ENCODE peak calls at places on chromosome 16, in ten cellular contexts. Z, V, P, T, B, L, N, C, I and M are unnamed samples.
A peak's percentile ranks its signal among the peaks of the same experiment; 100 is the strongest.

GRCh38 chr16:2468142-2468724 is 2.9 kb upstream of the NTN3 start:
- DNase-seq in Z (no peak), V (no peak), P (no peak), T (peak; percentile 14), B (no peak), L (no peak), N (no peak), C (no peak), I (no peak), M (peak; percentile 56)

GRCh38 chr16:4772351-4772750 is 5.4 kb upstream of the ZNF500 start:
- DNase-seq in Z (no peak), V (no peak), P (no peak), T (no peak), B (no peak), L (no peak), N (no peak), C (no peak), I (no peak), M (no peak)

GRCh38 chr16:3503513-3503912 is 2.7 kb downstream of the CLUAP1 start:
- DNase-seq in Z (no peak), V (no peak), P (no peak), T (no peak), B (no peak), L (no peak), N (no peak), C (peak; percentile 37), I (no peak), M (no peak)

GRCh38 chr16:84513111-84514065 is 8.9 kb upstream of the MEAK7 start:
- DNase-seq in Z (no peak), V (no peak), P (no peak), T (no peak), B (no peak), L (no peak), N (no peak), C (peak; percentile 11), I (no peak), M (no peak)

GRCh38 chr16:88988980-88989791 is 12.2 kb upstream of the CBFA2T3 start:
- DNase-seq in Z (no peak), V (no peak), P (no peak), T (no peak), B (no peak), L (no peak), N (no peak), C (no peak), I (no peak), M (no peak)

GRCh38 chr16:25257504-25257955 is at the start of gene ZKSCAN2:
- DNase-seq in Z (peak; percentile 92), V (peak; percentile 94), P (peak; percentile 93), T (peak; percentile 81), B (peak; percentile 95), L (no peak), N (peak; percentile 95), C (peak; percentile 95), I (peak; percentile 77), M (peak; percentile 91)

GRCh38 chr16:25256821-25257503 is 683 bp downstream of the ZKSCAN2 start:
- DNase-seq in Z (no peak), V (peak; percentile 39), P (no peak), T (no peak), B (peak; percentile 10), L (no peak), N (no peak), C (no peak), I (no peak), M (peak; percentile 8)

GRCh38 chr16:35391328-35391727 is 1931.9 kb downstream of the TP53TG3F start:
- DNase-seq in Z (no peak), V (peak; percentile 19), P (no peak), T (peak; percentile 2), B (no peak), L (no peak), N (no peak), C (no peak), I (peak; percentile 6), M (peak; percentile 64)

GRCh38 chr16:89633064-89633631 is 19.7 kb downstream of the DPEP1 start:
- DNase-seq in Z (peak; percentile 30), V (no peak), P (no peak), T (no peak), B (peak; percentile 40), L (no peak), N (no peak), C (no peak), I (peak; percentile 21), M (no peak)

GRCh38 chr16:66618588-66618987 is 14.1 kb downstream of the CMTM3 start:
- DNase-seq in Z (no peak), V (no peak), P (no peak), T (peak; percentile 71), B (no peak), L (no peak), N (no peak), C (no peak), I (peak; percentile 70), M (no peak)

GRCh38 chr16:75238853-75239371 is 12.5 kb downstream of the BCAR1 start:
- DNase-seq in Z (no peak), V (no peak), P (no peak), T (no peak), B (no peak), L (no peak), N (no peak), C (no peak), I (no peak), M (no peak)

GRCh38 chr16:70685938-70686375 is at the start of gene MTSS2:
- DNase-seq in Z (peak; percentile 83), V (peak; percentile 93), P (peak; percentile 93), T (peak; percentile 89), B (peak; percentile 77), L (no peak), N (no peak), C (peak; percentile 96), I (peak; percentile 35), M (peak; percentile 92)

DNA sequence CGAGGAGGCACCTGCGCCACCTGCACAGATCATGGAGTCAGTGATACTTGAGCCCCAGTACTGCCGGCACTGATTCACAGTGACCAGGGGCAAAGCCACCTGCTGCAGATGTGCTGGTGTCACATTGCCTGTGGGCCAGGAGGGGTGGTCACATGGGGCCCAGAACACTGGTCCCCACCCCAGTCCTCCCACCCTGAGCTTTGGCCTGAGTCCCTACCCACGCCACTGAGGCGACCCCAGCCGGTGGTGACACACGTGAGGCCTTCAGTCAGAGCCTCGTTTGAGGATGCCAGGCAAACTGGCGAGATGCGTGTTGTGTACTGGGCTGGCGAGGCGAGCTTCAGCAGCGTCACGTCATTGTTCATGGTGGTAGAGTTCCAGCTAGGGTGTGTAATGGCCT is 1.5 kb downstream of the CTRL start:
- DNase-seq in Z (no peak), V (no peak), P (no peak), T (no peak), B (no peak), L (no peak), N (no peak), C (peak; percentile 61), I (no peak), M (no peak)
- TF ChIP-seq POLR2A in Z (no peak), V (no peak), P (no peak), T (no peak), B (no peak), L (no peak), N (no peak), C (no peak), I (no peak), M (no peak)

GRCh38 chr16:53884748-53885147 is 180.8 kb downstream of the FTO start:
- DNase-seq in Z (no peak), V (no peak), P (no peak), T (no peak), B (no peak), L (no peak), N (no peak), C (no peak), I (no peak), M (no peak)

GRCh38 chr16:53878216-53878615 is 174.3 kb downstream of the FTO start:
- DNase-seq in Z (no peak), V (no peak), P (no peak), T (peak; percentile 49), B (no peak), L (no peak), N (no peak), C (no peak), I (no peak), M (no peak)

GRCh38 chr16:53876811-53877210 is 172.9 kb downstream of the FTO start:
- DNase-seq in Z (no peak), V (no peak), P (no peak), T (no peak), B (no peak), L (no peak), N (no peak), C (no peak), I (no peak), M (no peak)

GRCh38 chr16:53882310-53882709 is 178.4 kb downstream of the FTO start:
- DNase-seq in Z (no peak), V (no peak), P (no peak), T (no peak), B (no peak), L (no peak), N (no peak), C (no peak), I (no peak), M (no peak)

GRCh38 chr16:53881371-53881770 is 177.4 kb downstream of the FTO start:
- DNase-seq in Z (no peak), V (no peak), P (no peak), T (no peak), B (no peak), L (no peak), N (no peak), C (no peak), I (peak; percentile 44), M (no peak)
- H3K27ac ChIP-seq in Z (no peak overlapping the region), V (peak overlapping the region; percentile 10), P (no peak overlapping the region), T (no peak overlapping the region), B (no peak overlapping the region), L (no peak overlapping the region), N (no peak overlapping the region), C (no peak overlapping the region), I (no peak overlapping the region), M (no peak overlapping the region)

GRCh38 chr16:8905168-8905762 is 23.1 kb downstream of the LITAFD start:
- DNase-seq in Z (no peak), V (no peak), P (no peak), T (peak; percentile 42), B (no peak), L (no peak), N (no peak), C (no peak), I (peak; percentile 19), M (no peak)
- TF ChIP-seq POLR2AphosphoS5 in Z (no peak), V (no peak), P (no peak), T (no peak), B (no peak), L (no peak), N (no peak), C (no peak), I (no peak), M (no peak)

GRCh38 chr16:72055911-72056310 is 1.6 kb downstream of the HP start:
- DNase-seq in Z (no peak), V (no peak), P (no peak), T (no peak), B (no peak), L (no peak), N (no peak), C (no peak), I (no peak), M (no peak)

GRCh38 chr16:72049110-72049509 is 5.2 kb upstream of the HP start:
- DNase-seq in Z (no peak), V (no peak), P (no peak), T (no peak), B (no peak), L (no peak), N (no peak), C (no peak), I (no peak), M (no peak)

GRCh38 chr16:72051818-72052217 is 2.5 kb upstream of the HP start:
- DNase-seq in Z (no peak), V (no peak), P (no peak), T (no peak), B (no peak), L (no peak), N (no peak), C (no peak), I (no peak), M (no peak)

GRCh38 chr16:72050769-72051464 is 3.4 kb upstream of the HP start:
- DNase-seq in Z (no peak), V (no peak), P (no peak), T (no peak), B (no peak), L (no peak), N (no peak), C (no peak), I (no peak), M (no peak)
- TF ChIP-seq POLR2A in Z (no peak), V (no peak), P (no peak), T (no peak), B (no peak), L (no peak), N (no peak), C (no peak), I (no peak), M (no peak)